ENCODE peak calls at places on chromosomes 3 and 15, in five cellular contexts. One of them, this sample, is unnamed.

GRCh38 chr15:89184367-89184766 is 37.0 kb downstream of the RLBP1 start:
- DNase-seq in GM10248: no peak
- DNase-seq in pancreas: peak
- DNase-seq in NT2/D1: no peak
- DNase-seq in NCI-H1105 treated with DMSO at 0.1 percent for 48 hours: no peak
- DNase-seq in this sample: no peak

GRCh38 chr3:3665961-3666640 is 133.1 kb upstream of the LRRN1 start:
- DNase-seq in GM10248: peak
- DNase-seq in pancreas: no peak
- DNase-seq in NT2/D1: no peak
- DNase-seq in NCI-H1105 treated with DMSO at 0.1 percent for 48 hours: no peak
- DNase-seq in this sample: no peak

GRCh38 chr3:152853196-152853595 is 18.3 kb downstream of the P2RY1 start:
- DNase-seq in GM10248: no peak
- DNase-seq in pancreas: no peak
- DNase-seq in NT2/D1: no peak
- DNase-seq in NCI-H1105 treated with DMSO at 0.1 percent for 48 hours: no peak
- DNase-seq in this sample: no peak

GRCh38 chr15:76253851-76254440 is 57.3 kb downstream of the ETFA start:
- DNase-seq in GM10248: no peak
- DNase-seq in pancreas: no peak
- DNase-seq in NT2/D1: peak
- DNase-seq in NCI-H1105 treated with DMSO at 0.1 percent for 48 hours: no peak
- DNase-seq in this sample: no peak

GRCh38 chr3:9742560-9742959 is 7.2 kb upstream of the OGG1 start:
- DNase-seq in GM10248: no peak
- DNase-seq in pancreas: no peak
- DNase-seq in NT2/D1: no peak
- DNase-seq in NCI-H1105 treated with DMSO at 0.1 percent for 48 hours: no peak
- DNase-seq in this sample: no peak

GRCh38 chr3:13770390-13771169 is 109.3 kb downstream of the WNT7A start:
- DNase-seq in GM10248: no peak
- DNase-seq in pancreas: peak
- DNase-seq in NT2/D1: peak
- DNase-seq in NCI-H1105 treated with DMSO at 0.1 percent for 48 hours: no peak
- DNase-seq in this sample: no peak

GRCh38 chr3:185400866-185401265 is 37.9 kb downstream of the MAP3K13 start:
- DNase-seq in GM10248: no peak
- DNase-seq in pancreas: no peak
- DNase-seq in NT2/D1: no peak
- DNase-seq in NCI-H1105 treated with DMSO at 0.1 percent for 48 hours: no peak
- DNase-seq in this sample: no peak

GRCh38 chr3:189632238-189632637 is 1.0 kb downstream of the TP63 start:
- DNase-seq in GM10248: peak
- DNase-seq in pancreas: no peak
- DNase-seq in NT2/D1: no peak
- DNase-seq in NCI-H1105 treated with DMSO at 0.1 percent for 48 hours: no peak
- DNase-seq in this sample: no peak

GRCh38 chr3:79297242-79297641 is 470.6 kb downstream of the ROBO1 start:
- DNase-seq in GM10248: no peak
- DNase-seq in pancreas: no peak
- DNase-seq in NT2/D1: no peak
- DNase-seq in NCI-H1105 treated with DMSO at 0.1 percent for 48 hours: peak
- DNase-seq in this sample: peak

GRCh38 chr3:126345231-126345630 is 12.0 kb downstream of the KLF15 start:
- DNase-seq in GM10248: no peak
- DNase-seq in pancreas: no peak
- DNase-seq in NT2/D1: no peak
- DNase-seq in NCI-H1105 treated with DMSO at 0.1 percent for 48 hours: no peak
- DNase-seq in this sample: no peak

GRCh38 chr3:183264249-183264648 is 11.2 kb downstream of the B3GNT5 start:
- DNase-seq in GM10248: no peak
- DNase-seq in pancreas: no peak
- DNase-seq in NT2/D1: no peak
- DNase-seq in NCI-H1105 treated with DMSO at 0.1 percent for 48 hours: no peak
- DNase-seq in this sample: no peak

GRCh38 chr15:47496343-47497185 is 220.7 kb upstream of the SEMA6D start:
- DNase-seq in GM10248: no peak
- DNase-seq in pancreas: no peak
- DNase-seq in NT2/D1: no peak
- DNase-seq in NCI-H1105 treated with DMSO at 0.1 percent for 48 hours: no peak
- DNase-seq in this sample: no peak

GRCh38 chr3:196694941-196695848 is 16.9 kb downstream of the CEP19 start:
- DNase-seq in GM10248: no peak
- DNase-seq in pancreas: no peak
- DNase-seq in NT2/D1: no peak
- DNase-seq in NCI-H1105 treated with DMSO at 0.1 percent for 48 hours: no peak
- DNase-seq in this sample: no peak

GRCh38 chr15:96361309-96362000 is 31.0 kb downstream of the NR2F2 start:
- DNase-seq in GM10248: no peak
- DNase-seq in pancreas: no peak
- DNase-seq in NT2/D1: no peak
- DNase-seq in NCI-H1105 treated with DMSO at 0.1 percent for 48 hours: no peak
- DNase-seq in this sample: no peak

GRCh38 chr15:70023064-70023768 is 74.5 kb downstream of the TLE3 start:
- DNase-seq in GM10248: peak
- DNase-seq in pancreas: no peak
- DNase-seq in NT2/D1: peak
- DNase-seq in NCI-H1105 treated with DMSO at 0.1 percent for 48 hours: no peak
- DNase-seq in this sample: no peak

GRCh38 chr3:44584646-44585501 is at the start of gene ZNF660:
- DNase-seq in GM10248: peak
- DNase-seq in pancreas: peak
- DNase-seq in NT2/D1: peak
- DNase-seq in NCI-H1105 treated with DMSO at 0.1 percent for 48 hours: peak
- DNase-seq in this sample: peak